ENCODE peak calls at places on chromosomes 12 and 14, in eight cellular contexts. One of them, this sample, is unnamed.

GRCh38 chr14:73795974-73796373 is 55.7 kb upstream of the PTGR2 start:
- DNase-seq in left lung: no peak
- DNase-seq in ovary: no peak
- DNase-seq in CD4-positive, CD25-positive, alpha-beta regulatory T cell: no peak
- DNase-seq in endodermal cell: no peak
- DNase-seq in heart left ventricle: no peak
- DNase-seq in CD8-positive, alpha-beta T cell: no peak
- DNase-seq in astrocyte: peak; percentile 91
- DNase-seq in this sample: no peak

GRCh38 chr12:26056335-26056734 is 68.5 kb downstream of the BHLHE41 start:
- DNase-seq in heart left ventricle: no peak
- DNase-seq in left lung: no peak
- DNase-seq in CD4-positive, CD25-positive, alpha-beta regulatory T cell: no peak
- DNase-seq in endodermal cell: no peak
- DNase-seq in astrocyte: peak; percentile 63
- DNase-seq in CD8-positive, alpha-beta T cell: no peak
- DNase-seq in ovary: no peak
- DNase-seq in this sample: no peak

GRCh38 chr12:89245090-89245489 is 107.2 kb downstream of the DUSP6 start:
- DNase-seq in astrocyte: peak; percentile 66
- DNase-seq in ovary: no peak
- DNase-seq in endodermal cell: peak; percentile 64
- DNase-seq in CD4-positive, CD25-positive, alpha-beta regulatory T cell: peak; percentile 74
- DNase-seq in left lung: no peak
- DNase-seq in heart left ventricle: no peak
- DNase-seq in CD8-positive, alpha-beta T cell: peak; percentile 31
- DNase-seq in this sample: peak; percentile 22

GRCh38 chr12:26748741-26749431 is 84.1 kb downstream of the ITPR2 start:
- DNase-seq in heart left ventricle: no peak
- DNase-seq in left lung: no peak
- DNase-seq in ovary: no peak
- DNase-seq in CD8-positive, alpha-beta T cell: no peak
- DNase-seq in CD4-positive, CD25-positive, alpha-beta regulatory T cell: no peak
- DNase-seq in endodermal cell: no peak
- DNase-seq in astrocyte: peak; percentile 78
- DNase-seq in this sample: no peak

GRCh38 chr12:26845984-26846383 is 13.0 kb upstream of the ITPR2 start:
- DNase-seq in left lung: no peak
- DNase-seq in heart left ventricle: peak; percentile 33
- DNase-seq in astrocyte: peak; percentile 97
- DNase-seq in CD4-positive, CD25-positive, alpha-beta regulatory T cell: no peak
- DNase-seq in endodermal cell: no peak
- DNase-seq in ovary: no peak
- DNase-seq in CD8-positive, alpha-beta T cell: no peak
- DNase-seq in this sample: no peak

GRCh38 chr12:12715128-12715458 is 2.1 kb upstream of the CDKN1B start:
- DNase-seq in endodermal cell: no peak
- DNase-seq in ovary: no peak
- DNase-seq in left lung: no peak
- DNase-seq in astrocyte: no peak
- DNase-seq in CD8-positive, alpha-beta T cell: no peak
- DNase-seq in CD4-positive, CD25-positive, alpha-beta regulatory T cell: no peak
- DNase-seq in heart left ventricle: no peak
- DNase-seq in this sample: no peak

GRCh38 chr12:65536876-65537661 is 258.6 kb downstream of the MSRB3 start:
- DNase-seq in left lung: no peak
- DNase-seq in endodermal cell: no peak
- DNase-seq in CD4-positive, CD25-positive, alpha-beta regulatory T cell: no peak
- DNase-seq in heart left ventricle: peak; percentile 27
- DNase-seq in astrocyte: peak; percentile 100
- DNase-seq in CD8-positive, alpha-beta T cell: no peak
- DNase-seq in ovary: no peak
- DNase-seq in this sample: no peak

GRCh38 chr14:92649934-92650545 is 98.4 kb downstream of the LGMN start:
- DNase-seq in CD4-positive, CD25-positive, alpha-beta regulatory T cell: no peak
- DNase-seq in endodermal cell: no peak
- DNase-seq in astrocyte: peak; percentile 75
- DNase-seq in ovary: no peak
- DNase-seq in CD8-positive, alpha-beta T cell: no peak
- DNase-seq in heart left ventricle: peak; percentile 64
- DNase-seq in left lung: peak; percentile 86
- DNase-seq in this sample: no peak

GRCh38 chr14:73166399-73166798 is 30.1 kb downstream of the PSEN1 start:
- DNase-seq in heart left ventricle: no peak
- DNase-seq in ovary: no peak
- DNase-seq in left lung: no peak
- DNase-seq in CD4-positive, CD25-positive, alpha-beta regulatory T cell: no peak
- DNase-seq in CD8-positive, alpha-beta T cell: no peak
- DNase-seq in endodermal cell: no peak
- DNase-seq in astrocyte: no peak
- DNase-seq in this sample: no peak

GRCh38 chr14:56374421-56374820 is 205.2 kb upstream of the TMEM260 start:
- DNase-seq in CD8-positive, alpha-beta T cell: no peak
- DNase-seq in ovary: no peak
- DNase-seq in endodermal cell: no peak
- DNase-seq in left lung: no peak
- DNase-seq in heart left ventricle: no peak
- DNase-seq in astrocyte: no peak
- DNase-seq in CD4-positive, CD25-positive, alpha-beta regulatory T cell: no peak
- DNase-seq in this sample: no peak

GRCh38 chr12:91999823-92000222 is 145.8 kb downstream of the BTG1 start:
- DNase-seq in heart left ventricle: no peak
- DNase-seq in left lung: no peak
- DNase-seq in CD4-positive, CD25-positive, alpha-beta regulatory T cell: no peak
- DNase-seq in endodermal cell: no peak
- DNase-seq in astrocyte: no peak
- DNase-seq in CD8-positive, alpha-beta T cell: no peak
- DNase-seq in ovary: no peak
- DNase-seq in this sample: no peak

GRCh38 chr12:34302131-34302885 is 280.0 kb downstream of the ALG10 start:
- DNase-seq in astrocyte: no peak
- DNase-seq in heart left ventricle: peak; percentile 1
- DNase-seq in CD4-positive, CD25-positive, alpha-beta regulatory T cell: no peak
- DNase-seq in left lung: peak; percentile 62
- DNase-seq in ovary: no peak
- DNase-seq in CD8-positive, alpha-beta T cell: no peak
- DNase-seq in endodermal cell: no peak
- DNase-seq in this sample: no peak

GRCh38 chr12:34305176-34305575 is 282.9 kb downstream of the ALG10 start:
- DNase-seq in heart left ventricle: no peak
- DNase-seq in astrocyte: no peak
- DNase-seq in CD4-positive, CD25-positive, alpha-beta regulatory T cell: no peak
- DNase-seq in CD8-positive, alpha-beta T cell: no peak
- DNase-seq in left lung: peak; percentile 45
- DNase-seq in ovary: no peak
- DNase-seq in endodermal cell: no peak
- DNase-seq in this sample: no peak

GRCh38 chr12:34303091-34303870 is 281.0 kb downstream of the ALG10 start:
- DNase-seq in endodermal cell: no peak
- DNase-seq in heart left ventricle: peak; percentile 7
- DNase-seq in astrocyte: no peak
- DNase-seq in left lung: peak; percentile 34
- DNase-seq in CD8-positive, alpha-beta T cell: no peak
- DNase-seq in CD4-positive, CD25-positive, alpha-beta regulatory T cell: no peak
- DNase-seq in ovary: no peak
- DNase-seq in this sample: no peak

GRCh38 chr12:34306133-34306830 is 284.0 kb downstream of the ALG10 start:
- DNase-seq in CD4-positive, CD25-positive, alpha-beta regulatory T cell: no peak
- DNase-seq in astrocyte: no peak
- DNase-seq in left lung: peak; percentile 20
- DNase-seq in CD8-positive, alpha-beta T cell: no peak
- DNase-seq in ovary: no peak
- DNase-seq in heart left ventricle: no peak
- DNase-seq in endodermal cell: no peak
- DNase-seq in this sample: no peak

GRCh38 chr12:34304001-34304400 is 281.7 kb downstream of the ALG10 start:
- DNase-seq in CD8-positive, alpha-beta T cell: no peak
- DNase-seq in ovary: no peak
- DNase-seq in astrocyte: no peak
- DNase-seq in CD4-positive, CD25-positive, alpha-beta regulatory T cell: no peak
- DNase-seq in heart left ventricle: peak; percentile 7
- DNase-seq in left lung: peak; percentile 59
- DNase-seq in endodermal cell: no peak
- DNase-seq in this sample: no peak
- H3K9me3 ChIP-seq in CD8-positive, alpha-beta T cell: no peaks in the 10 kb centered on the region
- H3K9me3 ChIP-seq in ovary: peaks cover 4% of the 10 kb centered on the region
- H3K9me3 ChIP-seq in astrocyte: peaks cover 6% of the 10 kb centered on the region
- H3K9me3 ChIP-seq in CD4-positive, CD25-positive, alpha-beta regulatory T cell: no peaks in the 10 kb centered on the region
- H3K9me3 ChIP-seq in heart left ventricle: no peaks in the 10 kb centered on the region
- H3K9me3 ChIP-seq in left lung: no peaks in the 10 kb centered on the region
- H3K9me3 ChIP-seq in endodermal cell: peaks cover 71% of the 10 kb centered on the region
- H3K9me3 ChIP-seq in this sample: no peaks in the 10 kb centered on the region

GRCh38 chr12:126112849-126113248 is 1047.6 kb downstream of the AACS start:
- DNase-seq in heart left ventricle: no peak
- DNase-seq in astrocyte: no peak
- DNase-seq in ovary: no peak
- DNase-seq in left lung: no peak
- DNase-seq in CD4-positive, CD25-positive, alpha-beta regulatory T cell: no peak
- DNase-seq in CD8-positive, alpha-beta T cell: no peak
- DNase-seq in endodermal cell: no peak
- DNase-seq in this sample: no peak

GRCh38 chr12:126112141-126112540 is 1046.9 kb downstream of the AACS start:
- DNase-seq in CD4-positive, CD25-positive, alpha-beta regulatory T cell: no peak
- DNase-seq in left lung: no peak
- DNase-seq in CD8-positive, alpha-beta T cell: no peak
- DNase-seq in astrocyte: no peak
- DNase-seq in endodermal cell: no peak
- DNase-seq in ovary: no peak
- DNase-seq in heart left ventricle: no peak
- DNase-seq in this sample: no peak

GRCh38 chr12:126114420-126114819 is 1049.2 kb downstream of the AACS start:
- DNase-seq in CD8-positive, alpha-beta T cell: no peak
- DNase-seq in astrocyte: no peak
- DNase-seq in ovary: no peak
- DNase-seq in endodermal cell: no peak
- DNase-seq in CD4-positive, CD25-positive, alpha-beta regulatory T cell: no peak
- DNase-seq in left lung: no peak
- DNase-seq in heart left ventricle: no peak
- DNase-seq in this sample: no peak

GRCh38 chr12:126117502-126117901 is 1052.3 kb downstream of the AACS start:
- DNase-seq in CD4-positive, CD25-positive, alpha-beta regulatory T cell: no peak
- DNase-seq in left lung: no peak
- DNase-seq in ovary: no peak
- DNase-seq in heart left ventricle: no peak
- DNase-seq in CD8-positive, alpha-beta T cell: no peak
- DNase-seq in endodermal cell: no peak
- DNase-seq in astrocyte: no peak
- DNase-seq in this sample: no peak
- H3K9me3 ChIP-seq in CD4-positive, CD25-positive, alpha-beta regulatory T cell: no peaks in the 10 kb centered on the region
- H3K9me3 ChIP-seq in left lung: no peaks in the 10 kb centered on the region
- H3K9me3 ChIP-seq in ovary: no peaks in the 10 kb centered on the region
- H3K9me3 ChIP-seq in heart left ventricle: no peaks in the 10 kb centered on the region
- H3K9me3 ChIP-seq in CD8-positive, alpha-beta T cell: no peaks in the 10 kb centered on the region
- H3K9me3 ChIP-seq in endodermal cell: peaks cover 25% of the 10 kb centered on the region
- H3K9me3 ChIP-seq in astrocyte: no peaks in the 10 kb centered on the region
- H3K9me3 ChIP-seq in this sample: no peaks in the 10 kb centered on the region

DNA sequence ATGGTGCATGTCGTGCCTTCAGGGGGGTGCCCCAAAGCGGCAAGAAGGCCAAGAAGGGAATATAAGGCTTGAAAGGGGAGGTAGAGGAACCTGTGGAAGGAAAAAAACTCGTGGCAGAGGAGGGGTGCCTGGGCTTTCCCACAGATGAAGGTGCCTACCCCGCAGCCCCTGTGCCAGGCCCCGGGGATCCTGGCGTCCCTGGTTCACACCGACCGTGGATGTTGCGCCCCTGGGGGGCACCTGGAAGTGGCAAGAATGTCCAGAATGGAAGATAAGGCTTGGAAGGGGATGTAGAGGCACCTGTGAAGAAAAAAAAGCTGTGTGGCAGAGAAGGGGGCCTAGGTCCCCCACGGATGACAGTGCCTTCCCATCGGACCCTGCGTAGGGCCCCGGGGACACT is 282.2 kb downstream of the ALG10 start:
- DNase-seq in CD8-positive, alpha-beta T cell: no peak
- DNase-seq in left lung: peak; percentile 57
- DNase-seq in endodermal cell: no peak
- DNase-seq in heart left ventricle: no peak
- DNase-seq in ovary: no peak
- DNase-seq in astrocyte: no peak
- DNase-seq in CD4-positive, CD25-positive, alpha-beta regulatory T cell: no peak
- DNase-seq in this sample: no peak
- H3K9me3 ChIP-seq in CD8-positive, alpha-beta T cell: no peaks in the 10 kb centered on the region
- H3K9me3 ChIP-seq in left lung: no peaks in the 10 kb centered on the region
- H3K9me3 ChIP-seq in endodermal cell: peaks cover 66% of the 10 kb centered on the region
- H3K9me3 ChIP-seq in heart left ventricle: no peaks in the 10 kb centered on the region
- H3K9me3 ChIP-seq in ovary: peaks cover 9% of the 10 kb centered on the region
- H3K9me3 ChIP-seq in astrocyte: peaks cover 1% of the 10 kb centered on the region
- H3K9me3 ChIP-seq in CD4-positive, CD25-positive, alpha-beta regulatory T cell: no peaks in the 10 kb centered on the region
- H3K9me3 ChIP-seq in this sample: no peaks in the 10 kb centered on the region

GRCh38 chr14:87230726-87231125 is 762.3 kb downstream of the GALC start:
- DNase-seq in ovary: no peak
- DNase-seq in endodermal cell: peak; percentile 79
- DNase-seq in CD4-positive, CD25-positive, alpha-beta regulatory T cell: no peak
- DNase-seq in heart left ventricle: no peak
- DNase-seq in astrocyte: no peak
- DNase-seq in CD8-positive, alpha-beta T cell: no peak
- DNase-seq in left lung: no peak
- DNase-seq in this sample: no peak
- H3K9me3 ChIP-seq in ovary: no peaks in the 10 kb centered on the region
- H3K9me3 ChIP-seq in endodermal cell: peaks cover 29% of the 10 kb centered on the region
- H3K9me3 ChIP-seq in CD4-positive, CD25-positive, alpha-beta regulatory T cell: no peaks in the 10 kb centered on the region
- H3K9me3 ChIP-seq in heart left ventricle: no peaks in the 10 kb centered on the region
- H3K9me3 ChIP-seq in astrocyte: peaks cover 3% of the 10 kb centered on the region
- H3K9me3 ChIP-seq in CD8-positive, alpha-beta T cell: no peaks in the 10 kb centered on the region
- H3K9me3 ChIP-seq in left lung: no peaks in the 10 kb centered on the region
- H3K9me3 ChIP-seq in this sample: no peaks in the 10 kb centered on the region

GRCh38 chr14:105627701-105628100 is 101.3 kb downstream of the TMEM121 start:
- DNase-seq in astrocyte: no peak
- DNase-seq in endodermal cell: no peak
- DNase-seq in CD8-positive, alpha-beta T cell: no peak
- DNase-seq in ovary: no peak
- DNase-seq in CD4-positive, CD25-positive, alpha-beta regulatory T cell: no peak
- DNase-seq in left lung: peak; percentile 73
- DNase-seq in heart left ventricle: no peak
- DNase-seq in this sample: no peak
- H3K9me3 ChIP-seq in astrocyte: no peaks in the 10 kb centered on the region
- H3K9me3 ChIP-seq in endodermal cell: peaks cover 8% of the 10 kb centered on the region
- H3K9me3 ChIP-seq in CD8-positive, alpha-beta T cell: no peaks in the 10 kb centered on the region
- H3K9me3 ChIP-seq in ovary: no peaks in the 10 kb centered on the region
- H3K9me3 ChIP-seq in CD4-positive, CD25-positive, alpha-beta regulatory T cell: no peaks in the 10 kb centered on the region
- H3K9me3 ChIP-seq in left lung: no peaks in the 10 kb centered on the region
- H3K9me3 ChIP-seq in heart left ventricle: no peaks in the 10 kb centered on the region
- H3K9me3 ChIP-seq in this sample: no peaks in the 10 kb centered on the region

GRCh38 chr14:28020112-28020511 is 746.5 kb upstream of the FOXG1 start:
- DNase-seq in CD4-positive, CD25-positive, alpha-beta regulatory T cell: no peak
- DNase-seq in ovary: no peak
- DNase-seq in CD8-positive, alpha-beta T cell: no peak
- DNase-seq in heart left ventricle: no peak
- DNase-seq in left lung: no peak
- DNase-seq in endodermal cell: no peak
- DNase-seq in astrocyte: no peak
- DNase-seq in this sample: no peak

GRCh38 chr14:28023853-28024252 is 742.7 kb upstream of the FOXG1 start:
- DNase-seq in ovary: no peak
- DNase-seq in left lung: no peak
- DNase-seq in endodermal cell: no peak
- DNase-seq in astrocyte: no peak
- DNase-seq in heart left ventricle: no peak
- DNase-seq in CD8-positive, alpha-beta T cell: no peak
- DNase-seq in CD4-positive, CD25-positive, alpha-beta regulatory T cell: no peak
- DNase-seq in this sample: no peak
- H3K9me3 ChIP-seq in ovary: no peaks in the 10 kb centered on the region
- H3K9me3 ChIP-seq in left lung: no peaks in the 10 kb centered on the region
- H3K9me3 ChIP-seq in endodermal cell: no peaks in the 10 kb centered on the region
- H3K9me3 ChIP-seq in astrocyte: no peaks in the 10 kb centered on the region
- H3K9me3 ChIP-seq in heart left ventricle: no peaks in the 10 kb centered on the region
- H3K9me3 ChIP-seq in CD8-positive, alpha-beta T cell: no peaks in the 10 kb centered on the region
- H3K9me3 ChIP-seq in CD4-positive, CD25-positive, alpha-beta regulatory T cell: peaks cover 3% of the 10 kb centered on the region
- H3K9me3 ChIP-seq in this sample: no peaks in the 10 kb centered on the region

This sample was measured in T-helper 17 cell.